ENCODE peak calls at places on chromosomes 3 and 15, in four cellular contexts. One of them, this sample, is unnamed.

GRCh38 chr3:64229903-64230302 is 4.6 kb upstream of the PRICKLE2 start:
- DNase-seq in RKO: no peak
- DNase-seq in body of pancreas: no peak
- DNase-seq in H9: no peak
- DNase-seq in this sample: no peak

GRCh38 chr3:9247361-9248231 is 1.9 kb downstream of the SRGAP3 start:
- DNase-seq in H9: peak; percentile 28
- DNase-seq in RKO: no peak
- DNase-seq in body of pancreas: no peak
- DNase-seq in this sample: no peak

GRCh38 chr15:91099616-91100560 is at the start of gene SV2B:
- DNase-seq in RKO: peak; percentile 36
- DNase-seq in body of pancreas: peak; percentile 34
- DNase-seq in H9: peak; percentile 65
- DNase-seq in this sample: no peak

GRCh38 chr15:98815207-98815606 is 166.9 kb downstream of the IGF1R start:
- DNase-seq in body of pancreas: no peak
- DNase-seq in H9: no peak
- DNase-seq in RKO: no peak
- DNase-seq in this sample: peak; percentile 43

GRCh38 chr3:94294806-94295205 is 231.9 kb downstream of the NSUN3 start:
- DNase-seq in H9: no peak
- DNase-seq in body of pancreas: no peak
- DNase-seq in RKO: no peak
- DNase-seq in this sample: no peak

GRCh38 chr15:84684092-84684491 is 26.1 kb upstream of the NMB start:
- DNase-seq in H9: no peak
- DNase-seq in RKO: peak; percentile 16
- DNase-seq in body of pancreas: no peak
- DNase-seq in this sample: no peak

GRCh38 chr15:28086175-28086703 is 12.9 kb downstream of the OCA2 start:
- DNase-seq in H9: peak; percentile 71
- DNase-seq in RKO: peak; percentile 74
- DNase-seq in body of pancreas: peak; percentile 65
- DNase-seq in this sample: no peak

GRCh38 chr15:75723171-75723846 is 10.7 kb upstream of the CSPG4 start:
- DNase-seq in H9: no peak
- DNase-seq in body of pancreas: no peak
- DNase-seq in RKO: no peak
- DNase-seq in this sample: no peak

GRCh38 chr3:20023663-20024417 is 11.8 kb upstream of the PP2D1 start:
- DNase-seq in body of pancreas: peak; percentile 25
- DNase-seq in H9: no peak
- DNase-seq in RKO: no peak
- DNase-seq in this sample: peak; percentile 43

GRCh38 chr15:78840661-78841060 is 29.4 kb upstream of the ADAMTS7 start:
- DNase-seq in H9: no peak
- DNase-seq in body of pancreas: no peak
- DNase-seq in RKO: no peak
- DNase-seq in this sample: no peak

GRCh38 chr3:103295974-103296570 is 861.3 kb downstream of the ZPLD1 start:
- DNase-seq in body of pancreas: no peak
- DNase-seq in H9: no peak
- DNase-seq in RKO: peak; percentile 59
- DNase-seq in this sample: no peak

GRCh38 chr15:100334905-100335304 is 6.9 kb downstream of the ADAMTS17 start:
- DNase-seq in H9: peak; percentile 50
- DNase-seq in body of pancreas: no peak
- DNase-seq in RKO: no peak
- DNase-seq in this sample: no peak

GRCh38 chr3:194867270-194867983 is 181.7 kb downstream of the FAM43A start:
- DNase-seq in body of pancreas: peak; percentile 40
- DNase-seq in H9: no peak
- DNase-seq in RKO: no peak
- DNase-seq in this sample: no peak

GRCh38 chr3:45000823-45001222 is 24.8 kb downstream of the EXOSC7 start:
- DNase-seq in body of pancreas: no peak
- DNase-seq in RKO: no peak
- DNase-seq in H9: no peak
- DNase-seq in this sample: no peak

GRCh38 chr15:39814487-39814886 is 31.8 kb upstream of the FSIP1 start:
- DNase-seq in H9: no peak
- DNase-seq in body of pancreas: no peak
- DNase-seq in RKO: no peak
- DNase-seq in this sample: no peak

This sample was measured in breast epithelium.